ENCODE peak calls at places on chromosomes 11 and 22, in nine cellular contexts. P is A172, I is uterus, J is HTR-8/SVneo, V is tibial nerve, B is osteocyte, H is B cell, K is neural crest cell, D is nephron progenitor cell. Z is an unnamed sample.

GRCh38 chr22:44179989-44180705 is 578 bp upstream of the PARVG start:
- DNase-seq in D (no peak), H (no peak), B (no peak), K (no peak), P (no peak), I (no peak), V (no peak), J (no peak), Z (no peak)

GRCh38 chr22:47687364-47687655 is 924.9 kb downstream of the TBC1D22A start:
- DNase-seq in I (no peak), V (no peak), J (no peak), D (no peak), B (no peak), H (no peak), K (no peak), P (no peak), Z (no peak)

GRCh38 chr22:24181996-24182560 is 791 bp downstream of the SUSD2 start:
- DNase-seq in V (no peak), D (no peak), P (no peak), B (no peak), J (no peak), I (no peak), K (no peak), H (no peak), Z (no peak)

GRCh38 chr22:49473286-49473685 is 354.4 kb downstream of the BRD1 start:
- DNase-seq in H (no peak), J (no peak), V (no peak), B (no peak), K (no peak), I (no peak), P (no peak), D (no peak), Z (no peak)

GRCh38 chr11:72631806-72632731 is 42.2 kb downstream of the PDE2A start:
- DNase-seq in K (no peak), H (no peak), I (no peak), D (no peak), J (no peak), B (no peak), V (no peak), P (peak), Z (no peak)

GRCh38 chr22:48849963-48850657 is 977.6 kb downstream of the BRD1 start:
- DNase-seq in H (no peak), K (no peak), V (no peak), D (no peak), I (no peak), B (no peak), P (no peak), J (no peak), Z (no peak)

GRCh38 chr11:131179867-131180266 is 190.5 kb upstream of the NTM start:
- DNase-seq in H (no peak), D (no peak), I (no peak), V (no peak), B (no peak), K (no peak), P (no peak), J (no peak), Z (no peak)

GRCh38 chr11:61896665-61897386 is 5.5 kb upstream of the FADS3 start:
- DNase-seq in J (no peak), V (no peak), B (no peak), I (no peak), D (no peak), P (no peak), K (no peak), H (no peak), Z (no peak)

GRCh38 chr11:107018902-107019493 is 722 bp upstream of the GUCY1A2 start:
- DNase-seq in B (peak), I (peak), J (peak), K (peak), D (peak), H (no peak), P (peak), V (peak), Z (peak)

GRCh38 chr22:27880778-27881394 is 38.2 kb downstream of the PITPNB start:
- DNase-seq in I (no peak), B (no peak), J (peak), K (peak), P (peak), V (no peak), D (peak), H (peak), Z (peak)

GRCh38 chr11:117822031-117822521 is 2.5 kb downstream of the FXYD2 start:
- DNase-seq in V (no peak), K (peak), I (no peak), J (peak), P (peak), H (peak), D (peak), B (no peak), Z (no peak)

GRCh38 chr11:47981667-47982404 is 1.5 kb downstream of the PTPRJ start:
- DNase-seq in D (no peak), J (no peak), V (no peak), K (no peak), I (no peak), P (no peak), B (no peak), H (peak), Z (peak)